ENCODE peak calls at places on chromosomes 4 and X, in seven cellular contexts. X, Y, H, J, T, B and S are unnamed samples.

GRCh38 chrX:153423652-153424051 is 12.4 kb downstream of the ZFP92 start:
- DNase-seq in X (peak; percentile 55), Y (no peak), H (peak; percentile 35), J (no peak), T (no peak), B (no peak), S (no peak)

GRCh38 chrX:79933938-79934337 is 80.6 kb upstream of the TBX22 start:
- DNase-seq in X (no peak), Y (no peak), H (no peak), J (no peak), T (no peak), B (no peak), S (no peak)

GRCh38 chr4:11420327-11420726 is 8.4 kb downstream of the HS3ST1 start:
- DNase-seq in X (no peak), Y (no peak), H (no peak), J (no peak), T (no peak), B (no peak), S (no peak)

GRCh38 chr4:10688827-10689226 is 4.3 kb upstream of the CLNK start:
- DNase-seq in X (no peak), Y (no peak), H (no peak), J (no peak), T (no peak), B (no peak), S (no peak)

GRCh38 chrX:72120798-72121197 is 10.9 kb downstream of the RTL5 start:
- DNase-seq in X (no peak), Y (no peak), H (no peak), J (no peak), T (no peak), B (no peak), S (no peak)

GRCh38 chrX:108167211-108167872 is 75.8 kb downstream of the ATG4A start:
- DNase-seq in X (no peak), Y (no peak), H (no peak), J (no peak), T (no peak), B (no peak), S (no peak)

GRCh38 chr4:181819951-181820350 is 423.3 kb upstream of the TENM3 start:
- DNase-seq in X (no peak), Y (no peak), H (peak; percentile 13), J (no peak), T (no peak), B (no peak), S (peak; percentile 7)

GRCh38 chrX:84155938-84156337 is 32.1 kb downstream of the RPS6KA6 start:
- DNase-seq in X (no peak), Y (no peak), H (no peak), J (no peak), T (no peak), B (no peak), S (no peak)